ENCODE peak calls at places on chromosomes 1 and 21, in seven cellular contexts. One of them, this sample, is unnamed.

GRCh38 chr1:25649041-25649440 is 32.5 kb downstream of the MAN1C1 start:
- DNase-seq in A549: no peak
- DNase-seq in body of pancreas: no peak
- DNase-seq in spleen: no peak
- DNase-seq in esophagus squamous epithelium: no peak
- DNase-seq in Peyer's patch: no peak
- DNase-seq in K562: no peak
- DNase-seq in this sample: no peak

GRCh38 chr1:222815367-222815765 is 527 bp downstream of the DISP1 start:
- DNase-seq in K562: peak
- DNase-seq in body of pancreas: no peak
- DNase-seq in Peyer's patch: peak
- DNase-seq in spleen: no peak
- DNase-seq in A549: peak
- DNase-seq in esophagus squamous epithelium: no peak
- DNase-seq in this sample: no peak

GRCh38 chr1:94299627-94300552 is 62.5 kb upstream of the ARHGAP29 start:
- DNase-seq in K562: no peak
- DNase-seq in Peyer's patch: no peak
- DNase-seq in body of pancreas: no peak
- DNase-seq in esophagus squamous epithelium: no peak
- DNase-seq in A549: no peak
- DNase-seq in spleen: no peak
- DNase-seq in this sample: no peak

GRCh38 chr21:44418108-44418875 is 37.0 kb upstream of the LRRC3 start:
- DNase-seq in K562: no peak
- DNase-seq in esophagus squamous epithelium: no peak
- DNase-seq in Peyer's patch: peak
- DNase-seq in body of pancreas: no peak
- DNase-seq in A549: no peak
- DNase-seq in spleen: peak
- DNase-seq in this sample: no peak

GRCh38 chr1:184486761-184487445 is 100.1 kb downstream of the C1orf21 start:
- DNase-seq in Peyer's patch: no peak
- DNase-seq in esophagus squamous epithelium: no peak
- DNase-seq in A549: no peak
- DNase-seq in body of pancreas: no peak
- DNase-seq in K562: no peak
- DNase-seq in spleen: no peak
- DNase-seq in this sample: no peak

GRCh38 chr1:91670781-91671180 is 170.1 kb downstream of the CDC7 start:
- DNase-seq in Peyer's patch: no peak
- DNase-seq in K562: no peak
- DNase-seq in A549: no peak
- DNase-seq in esophagus squamous epithelium: no peak
- DNase-seq in spleen: no peak
- DNase-seq in body of pancreas: no peak
- DNase-seq in this sample: no peak

GRCh38 chr1:25676488-25676887 is 59.9 kb downstream of the MAN1C1 start:
- DNase-seq in Peyer's patch: no peak
- DNase-seq in spleen: peak
- DNase-seq in A549: no peak
- DNase-seq in esophagus squamous epithelium: no peak
- DNase-seq in K562: no peak
- DNase-seq in body of pancreas: peak
- DNase-seq in this sample: no peak

GRCh38 chr1:18751425-18751824 is 108.0 kb downstream of the TAS1R2 start:
- DNase-seq in spleen: no peak
- DNase-seq in K562: no peak
- DNase-seq in body of pancreas: no peak
- DNase-seq in Peyer's patch: no peak
- DNase-seq in A549: no peak
- DNase-seq in esophagus squamous epithelium: no peak
- DNase-seq in this sample: no peak

GRCh38 chr1:63189677-63190076 is 132.7 kb upstream of the FOXD3 start:
- DNase-seq in K562: no peak
- DNase-seq in Peyer's patch: no peak
- DNase-seq in A549: peak
- DNase-seq in body of pancreas: no peak
- DNase-seq in esophagus squamous epithelium: no peak
- DNase-seq in spleen: no peak
- DNase-seq in this sample: peak

GRCh38 chr1:232328496-232329102 is 301.3 kb downstream of the SIPA1L2 start:
- DNase-seq in body of pancreas: no peak
- DNase-seq in K562: no peak
- DNase-seq in spleen: no peak
- DNase-seq in Peyer's patch: no peak
- DNase-seq in esophagus squamous epithelium: no peak
- DNase-seq in A549: no peak
- DNase-seq in this sample: peak

GRCh38 chr1:93339171-93339697 is 6.5 kb upstream of the DR1 start:
- DNase-seq in A549: no peak
- DNase-seq in K562: no peak
- DNase-seq in spleen: no peak
- DNase-seq in esophagus squamous epithelium: no peak
- DNase-seq in Peyer's patch: no peak
- DNase-seq in body of pancreas: no peak
- DNase-seq in this sample: no peak

GRCh38 chr1:116514708-116515525 is 55.9 kb downstream of the CD58 start:
- DNase-seq in esophagus squamous epithelium: no peak
- DNase-seq in A549: no peak
- DNase-seq in body of pancreas: no peak
- DNase-seq in K562: no peak
- DNase-seq in spleen: peak
- DNase-seq in Peyer's patch: peak
- DNase-seq in this sample: peak

GRCh38 chr1:197314672-197315071 is 46.6 kb downstream of the CRB1 start:
- DNase-seq in A549: no peak
- DNase-seq in body of pancreas: no peak
- DNase-seq in Peyer's patch: no peak
- DNase-seq in spleen: no peak
- DNase-seq in esophagus squamous epithelium: no peak
- DNase-seq in K562: no peak
- DNase-seq in this sample: no peak

GRCh38 chr1:15617874-15618684 is 821 bp downstream of the DDI2 start:
- DNase-seq in body of pancreas: peak
- DNase-seq in K562: peak
- DNase-seq in spleen: no peak
- DNase-seq in A549: no peak
- DNase-seq in Peyer's patch: peak
- DNase-seq in esophagus squamous epithelium: no peak
- DNase-seq in this sample: peak

GRCh38 chr1:68359045-68359444 is 90.7 kb downstream of the RPE65 start:
- DNase-seq in Peyer's patch: no peak
- DNase-seq in spleen: no peak
- DNase-seq in body of pancreas: no peak
- DNase-seq in esophagus squamous epithelium: no peak
- DNase-seq in A549: no peak
- DNase-seq in K562: no peak
- DNase-seq in this sample: no peak

GRCh38 chr1:242523968-242524570 is 428 bp downstream of the PLD5 start:
- DNase-seq in body of pancreas: peak
- DNase-seq in Peyer's patch: no peak
- DNase-seq in A549: peak
- DNase-seq in spleen: peak
- DNase-seq in K562: peak
- DNase-seq in esophagus squamous epithelium: no peak
- DNase-seq in this sample: no peak

GRCh38 chr1:168609133-168609715 is 32.8 kb downstream of the XCL1 start:
- DNase-seq in Peyer's patch: no peak
- DNase-seq in A549: no peak
- DNase-seq in body of pancreas: peak
- DNase-seq in K562: peak
- DNase-seq in esophagus squamous epithelium: no peak
- DNase-seq in spleen: peak
- DNase-seq in this sample: peak

GRCh38 chr1:35876988-35877387 is 6.0 kb upstream of the AGO1 start:
- DNase-seq in K562: peak
- DNase-seq in A549: no peak
- DNase-seq in Peyer's patch: no peak
- DNase-seq in spleen: no peak
- DNase-seq in esophagus squamous epithelium: no peak
- DNase-seq in body of pancreas: no peak
- DNase-seq in this sample: peak

GRCh38 chr21:42142598-42142997 is 71.5 kb downstream of the UMODL1 start:
- DNase-seq in A549: no peak
- DNase-seq in Peyer's patch: no peak
- DNase-seq in spleen: no peak
- DNase-seq in esophagus squamous epithelium: no peak
- DNase-seq in body of pancreas: no peak
- DNase-seq in K562: no peak
- DNase-seq in this sample: no peak

GRCh38 chr1:45059829-45060228 is 47.8 kb downstream of the UROD start:
- DNase-seq in A549: no peak
- DNase-seq in spleen: no peak
- DNase-seq in body of pancreas: no peak
- DNase-seq in esophagus squamous epithelium: no peak
- DNase-seq in K562: no peak
- DNase-seq in Peyer's patch: no peak
- DNase-seq in this sample: no peak

GRCh38 chr1:246632584-246633168 is 66.4 kb downstream of the CNST start:
- DNase-seq in K562: no peak
- DNase-seq in A549: no peak
- DNase-seq in spleen: no peak
- DNase-seq in esophagus squamous epithelium: no peak
- DNase-seq in Peyer's patch: no peak
- DNase-seq in body of pancreas: no peak
- DNase-seq in this sample: no peak

GRCh38 chr21:26837539-26837938 is 7.7 kb downstream of the ADAMTS1 start:
- DNase-seq in K562: no peak
- DNase-seq in esophagus squamous epithelium: no peak
- DNase-seq in A549: no peak
- DNase-seq in body of pancreas: no peak
- DNase-seq in spleen: no peak
- DNase-seq in Peyer's patch: no peak
- DNase-seq in this sample: no peak

GRCh38 chr1:84434081-84434755 is 35.9 kb downstream of the DNASE2B start:
- DNase-seq in Peyer's patch: no peak
- DNase-seq in K562: no peak
- DNase-seq in esophagus squamous epithelium: no peak
- DNase-seq in A549: no peak
- DNase-seq in spleen: no peak
- DNase-seq in body of pancreas: no peak
- DNase-seq in this sample: no peak

GRCh38 chr1:160548183-160548582 is 25.1 kb upstream of the SLAMF6 start:
- DNase-seq in body of pancreas: no peak
- DNase-seq in Peyer's patch: no peak
- DNase-seq in esophagus squamous epithelium: no peak
- DNase-seq in K562: no peak
- DNase-seq in spleen: no peak
- DNase-seq in A549: no peak
- DNase-seq in this sample: no peak
- TF ChIP-seq POLR2A in body of pancreas: no peak
- TF ChIP-seq POLR2A in Peyer's patch: no peak
- TF ChIP-seq POLR2A in esophagus squamous epithelium: no peak
- TF ChIP-seq POLR2A in K562: no peak
- TF ChIP-seq POLR2A in spleen: no peak
- TF ChIP-seq POLR2A in A549: no peak
- TF ChIP-seq POLR2A in this sample: no peak

DNA sequence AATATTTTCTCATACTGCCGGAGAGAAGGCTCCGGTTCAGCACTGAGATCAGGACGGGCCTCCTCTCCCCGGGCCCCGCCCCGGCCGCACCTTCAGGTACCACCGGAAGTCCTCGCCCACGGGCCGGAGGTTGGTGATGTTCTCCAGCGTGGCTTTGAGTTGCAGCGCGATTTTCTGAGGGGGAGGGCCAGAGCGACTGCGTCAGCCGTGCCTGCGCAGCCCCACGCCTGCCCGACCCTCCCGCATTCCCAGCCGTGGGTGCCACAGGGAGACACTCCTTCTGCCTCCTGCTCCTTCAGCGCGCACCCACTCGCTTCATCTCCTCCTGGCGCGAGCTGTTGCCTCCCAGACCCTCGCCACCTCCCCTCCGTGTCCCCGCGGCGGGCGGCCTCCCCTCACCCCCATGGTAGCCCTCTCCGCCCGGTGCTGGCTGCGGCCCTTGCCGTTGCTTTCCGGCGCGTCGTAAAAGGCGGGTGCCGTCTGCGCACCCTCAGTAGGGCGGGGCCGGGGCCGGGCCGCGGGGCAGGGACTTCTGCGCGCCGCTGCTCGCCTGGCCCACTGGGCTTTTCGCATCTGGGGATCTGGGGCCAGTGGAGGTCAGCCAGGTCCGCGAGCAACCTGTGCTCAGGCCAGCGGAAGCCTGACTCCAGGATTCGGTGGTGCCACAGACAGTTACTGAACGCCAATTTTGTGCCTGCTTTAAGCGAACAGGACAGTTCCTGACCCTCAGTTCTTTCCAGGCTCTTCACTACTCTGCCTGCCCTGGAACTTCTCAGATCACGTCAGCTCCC is at the start of gene CZIB:
- DNase-seq in K562: peak
- DNase-seq in Peyer's patch: peak
- DNase-seq in body of pancreas: peak
- DNase-seq in A549: peak
- DNase-seq in spleen: peak
- DNase-seq in esophagus squamous epithelium: peak
- DNase-seq in this sample: peak
- TF ChIP-seq POLR2A in K562: peak
- TF ChIP-seq POLR2A in Peyer's patch: peak
- TF ChIP-seq POLR2A in body of pancreas: peak
- TF ChIP-seq POLR2A in A549: peak
- TF ChIP-seq POLR2A in spleen: peak
- TF ChIP-seq POLR2A in esophagus squamous epithelium: peak
- TF ChIP-seq POLR2A in this sample: peak

GRCh38 chr21:46223217-46223616 is 5.4 kb downstream of the LSS start:
- DNase-seq in body of pancreas: no peak
- DNase-seq in esophagus squamous epithelium: no peak
- DNase-seq in A549: no peak
- DNase-seq in K562: no peak
- DNase-seq in Peyer's patch: no peak
- DNase-seq in spleen: peak
- DNase-seq in this sample: no peak
- TF ChIP-seq POLR2A in body of pancreas: no peak
- TF ChIP-seq POLR2A in esophagus squamous epithelium: no peak
- TF ChIP-seq POLR2A in A549: no peak
- TF ChIP-seq POLR2A in K562: no peak
- TF ChIP-seq POLR2A in Peyer's patch: no peak
- TF ChIP-seq POLR2A in spleen: no peak
- TF ChIP-seq POLR2A in this sample: no peak

DNA sequence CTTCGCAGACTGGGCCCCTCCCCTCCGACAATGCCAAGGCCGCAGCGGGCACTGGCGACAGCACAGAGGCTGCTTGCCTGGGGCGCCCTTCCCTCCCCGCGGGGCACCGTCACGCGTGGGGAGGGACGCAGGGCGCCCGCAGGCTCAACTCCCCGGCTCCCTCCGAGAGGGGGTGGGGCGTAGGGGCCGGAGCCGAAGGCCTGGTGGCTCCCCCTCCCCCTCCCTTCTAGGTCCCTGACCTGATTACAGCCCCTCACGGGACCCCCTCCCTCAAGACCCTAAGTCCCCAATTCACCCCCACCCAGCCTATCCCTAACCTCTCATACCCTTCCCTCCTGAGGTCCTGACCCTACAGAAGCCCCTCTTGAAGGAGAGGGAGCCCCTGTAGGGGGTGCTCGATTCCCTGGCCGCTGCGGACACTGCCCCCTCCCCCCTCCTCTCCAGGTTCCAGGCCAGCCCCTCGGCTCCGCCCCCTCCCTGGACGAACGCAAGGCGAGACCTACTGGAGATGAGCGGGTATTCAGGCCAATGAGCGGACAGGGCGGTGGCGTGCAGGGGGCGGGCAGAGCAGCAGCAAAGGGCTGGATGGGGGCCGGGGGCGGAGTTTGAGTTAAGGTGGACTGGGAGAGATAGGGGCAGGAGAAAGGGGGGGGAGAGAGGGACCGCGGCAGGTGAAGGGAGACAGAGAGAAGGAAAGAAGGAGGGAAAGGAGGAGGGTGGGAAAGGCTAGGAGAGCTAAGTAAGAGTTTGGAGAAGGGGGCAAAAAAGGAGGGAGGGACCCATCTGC is 721 bp upstream of the ZBTB7B start:
- DNase-seq in body of pancreas: peak
- DNase-seq in spleen: peak
- DNase-seq in Peyer's patch: peak
- DNase-seq in esophagus squamous epithelium: peak
- DNase-seq in A549: peak
- DNase-seq in K562: peak
- DNase-seq in this sample: peak
- TF ChIP-seq POLR2A in body of pancreas: peak
- TF ChIP-seq POLR2A in spleen: peak
- TF ChIP-seq POLR2A in Peyer's patch: peak
- TF ChIP-seq POLR2A in esophagus squamous epithelium: peak
- TF ChIP-seq POLR2A in A549: no peak
- TF ChIP-seq POLR2A in K562: peak
- TF ChIP-seq POLR2A in this sample: no peak